ENCODE peak calls at places on chromosomes 6 and 20, in nine cellular contexts. One of them, this sample, is unnamed.

GRCh38 chr6:11085758-11086435 is 7.7 kb upstream of the SMIM13 start:
- DNase-seq in neuronal stem cell: no peak
- DNase-seq in activated CD8-positive, alpha-beta T cell treated with anti-CD3 and anti-CD28 coated beads for 36 hours: no peak
- DNase-seq in AML-193: no peak
- DNase-seq in GM13976: no peak
- DNase-seq in AG08395: peak
- DNase-seq in fibroblast of mammary gland: no peak
- DNase-seq in HFFc6: peak
- DNase-seq in neural progenitor cell: no peak
- DNase-seq in this sample: no peak

GRCh38 chr20:63520939-63521601 is 505 bp downstream of the PPDPF start:
- DNase-seq in neuronal stem cell: peak
- DNase-seq in activated CD8-positive, alpha-beta T cell treated with anti-CD3 and anti-CD28 coated beads for 36 hours: peak
- DNase-seq in AML-193: peak
- DNase-seq in GM13976: peak
- DNase-seq in AG08395: peak
- DNase-seq in fibroblast of mammary gland: peak
- DNase-seq in HFFc6: peak
- DNase-seq in neural progenitor cell: peak
- DNase-seq in this sample: peak

GRCh38 chr20:19936801-19937583 is 80.2 kb upstream of the NAA20 start:
- DNase-seq in neuronal stem cell: no peak
- DNase-seq in activated CD8-positive, alpha-beta T cell treated with anti-CD3 and anti-CD28 coated beads for 36 hours: peak
- DNase-seq in AML-193: no peak
- DNase-seq in GM13976: no peak
- DNase-seq in AG08395: no peak
- DNase-seq in fibroblast of mammary gland: no peak
- DNase-seq in HFFc6: no peak
- DNase-seq in neural progenitor cell: no peak
- DNase-seq in this sample: no peak

GRCh38 chr20:35443003-35443402 is 5.0 kb upstream of the GDF5 start:
- DNase-seq in neuronal stem cell: no peak
- DNase-seq in activated CD8-positive, alpha-beta T cell treated with anti-CD3 and anti-CD28 coated beads for 36 hours: no peak
- DNase-seq in AML-193: no peak
- DNase-seq in GM13976: no peak
- DNase-seq in AG08395: peak
- DNase-seq in fibroblast of mammary gland: peak
- DNase-seq in HFFc6: peak
- DNase-seq in neural progenitor cell: no peak
- DNase-seq in this sample: no peak

GRCh38 chr6:139742671-139743070 is 368.2 kb upstream of the CITED2 start:
- DNase-seq in neuronal stem cell: no peak
- DNase-seq in activated CD8-positive, alpha-beta T cell treated with anti-CD3 and anti-CD28 coated beads for 36 hours: no peak
- DNase-seq in AML-193: no peak
- DNase-seq in GM13976: no peak
- DNase-seq in AG08395: no peak
- DNase-seq in fibroblast of mammary gland: no peak
- DNase-seq in HFFc6: no peak
- DNase-seq in neural progenitor cell: no peak
- DNase-seq in this sample: peak

GRCh38 chr20:62618622-62619529 is 23.4 kb upstream of the SLCO4A1 start:
- DNase-seq in neuronal stem cell: no peak
- DNase-seq in activated CD8-positive, alpha-beta T cell treated with anti-CD3 and anti-CD28 coated beads for 36 hours: peak
- DNase-seq in AML-193: peak
- DNase-seq in GM13976: peak
- DNase-seq in AG08395: no peak
- DNase-seq in fibroblast of mammary gland: no peak
- DNase-seq in HFFc6: no peak
- DNase-seq in neural progenitor cell: peak
- DNase-seq in this sample: no peak

GRCh38 chr20:19974621-19975435 is 42.3 kb upstream of the NAA20 start:
- DNase-seq in neuronal stem cell: no peak
- DNase-seq in activated CD8-positive, alpha-beta T cell treated with anti-CD3 and anti-CD28 coated beads for 36 hours: no peak
- DNase-seq in AML-193: no peak
- DNase-seq in GM13976: no peak
- DNase-seq in AG08395: peak
- DNase-seq in fibroblast of mammary gland: peak
- DNase-seq in HFFc6: peak
- DNase-seq in neural progenitor cell: no peak
- DNase-seq in this sample: peak

GRCh38 chr6:158005626-158006180 is 24.0 kb downstream of the SYNJ2 start:
- DNase-seq in neuronal stem cell: no peak
- DNase-seq in activated CD8-positive, alpha-beta T cell treated with anti-CD3 and anti-CD28 coated beads for 36 hours: no peak
- DNase-seq in AML-193: no peak
- DNase-seq in GM13976: no peak
- DNase-seq in AG08395: no peak
- DNase-seq in fibroblast of mammary gland: no peak
- DNase-seq in HFFc6: no peak
- DNase-seq in neural progenitor cell: no peak
- DNase-seq in this sample: no peak

GRCh38 chr20:31570735-31571617 is 34.1 kb upstream of the ID1 start:
- DNase-seq in neuronal stem cell: no peak
- DNase-seq in activated CD8-positive, alpha-beta T cell treated with anti-CD3 and anti-CD28 coated beads for 36 hours: no peak
- DNase-seq in AML-193: no peak
- DNase-seq in GM13976: no peak
- DNase-seq in AG08395: peak
- DNase-seq in fibroblast of mammary gland: no peak
- DNase-seq in HFFc6: peak
- DNase-seq in neural progenitor cell: no peak
- DNase-seq in this sample: peak

GRCh38 chr20:45592574-45593189 is 13.6 kb upstream of the WFDC8 start:
- DNase-seq in neuronal stem cell: no peak
- DNase-seq in activated CD8-positive, alpha-beta T cell treated with anti-CD3 and anti-CD28 coated beads for 36 hours: peak
- DNase-seq in AML-193: peak
- DNase-seq in GM13976: peak
- DNase-seq in AG08395: peak
- DNase-seq in fibroblast of mammary gland: peak
- DNase-seq in HFFc6: peak
- DNase-seq in neural progenitor cell: peak
- DNase-seq in this sample: peak

GRCh38 chr20:878511-879307 is 37.4 kb downstream of the ANGPT4 start:
- DNase-seq in neuronal stem cell: peak
- DNase-seq in activated CD8-positive, alpha-beta T cell treated with anti-CD3 and anti-CD28 coated beads for 36 hours: peak
- DNase-seq in AML-193: no peak
- DNase-seq in GM13976: peak
- DNase-seq in AG08395: peak
- DNase-seq in fibroblast of mammary gland: peak
- DNase-seq in HFFc6: no peak
- DNase-seq in neural progenitor cell: peak
- DNase-seq in this sample: no peak

GRCh38 chr20:56957737-56958553 is 308.5 kb downstream of the BMP7 start:
- DNase-seq in neuronal stem cell: peak
- DNase-seq in activated CD8-positive, alpha-beta T cell treated with anti-CD3 and anti-CD28 coated beads for 36 hours: no peak
- DNase-seq in AML-193: no peak
- DNase-seq in GM13976: no peak
- DNase-seq in AG08395: peak
- DNase-seq in fibroblast of mammary gland: no peak
- DNase-seq in HFFc6: no peak
- DNase-seq in neural progenitor cell: peak
- DNase-seq in this sample: peak

GRCh38 chr6:40343318-40343886 is 243.8 kb downstream of the LRFN2 start:
- DNase-seq in neuronal stem cell: no peak
- DNase-seq in activated CD8-positive, alpha-beta T cell treated with anti-CD3 and anti-CD28 coated beads for 36 hours: no peak
- DNase-seq in AML-193: no peak
- DNase-seq in GM13976: no peak
- DNase-seq in AG08395: no peak
- DNase-seq in fibroblast of mammary gland: no peak
- DNase-seq in HFFc6: no peak
- DNase-seq in neural progenitor cell: no peak
- DNase-seq in this sample: no peak

GRCh38 chr6:8191629-8192028 is 89.3 kb upstream of the EEF1E1 start:
- DNase-seq in neuronal stem cell: no peak
- DNase-seq in activated CD8-positive, alpha-beta T cell treated with anti-CD3 and anti-CD28 coated beads for 36 hours: no peak
- DNase-seq in AML-193: no peak
- DNase-seq in GM13976: no peak
- DNase-seq in AG08395: no peak
- DNase-seq in fibroblast of mammary gland: no peak
- DNase-seq in HFFc6: no peak
- DNase-seq in neural progenitor cell: no peak
- DNase-seq in this sample: no peak

GRCh38 chr20:43988451-43988850 is 73.8 kb downstream of the TOX2 start:
- DNase-seq in neuronal stem cell: no peak
- DNase-seq in activated CD8-positive, alpha-beta T cell treated with anti-CD3 and anti-CD28 coated beads for 36 hours: peak
- DNase-seq in AML-193: no peak
- DNase-seq in GM13976: no peak
- DNase-seq in AG08395: no peak
- DNase-seq in fibroblast of mammary gland: peak
- DNase-seq in HFFc6: no peak
- DNase-seq in neural progenitor cell: no peak
- DNase-seq in this sample: no peak

GRCh38 chr6:127266892-127267741 is 453 bp downstream of the RNF146 start:
- DNase-seq in neuronal stem cell: peak
- DNase-seq in activated CD8-positive, alpha-beta T cell treated with anti-CD3 and anti-CD28 coated beads for 36 hours: peak
- DNase-seq in AML-193: peak
- DNase-seq in GM13976: peak
- DNase-seq in AG08395: peak
- DNase-seq in fibroblast of mammary gland: peak
- DNase-seq in HFFc6: peak
- DNase-seq in neural progenitor cell: peak
- DNase-seq in this sample: peak

GRCh38 chr6:7721654-7722053 is 4.2 kb upstream of the BMP6 start:
- DNase-seq in neuronal stem cell: no peak
- DNase-seq in activated CD8-positive, alpha-beta T cell treated with anti-CD3 and anti-CD28 coated beads for 36 hours: no peak
- DNase-seq in AML-193: peak
- DNase-seq in GM13976: peak
- DNase-seq in AG08395: no peak
- DNase-seq in fibroblast of mammary gland: peak
- DNase-seq in HFFc6: no peak
- DNase-seq in neural progenitor cell: no peak
- DNase-seq in this sample: peak

GRCh38 chr20:24048014-24048611 is 59.5 kb upstream of the GGTLC1 start:
- DNase-seq in neuronal stem cell: no peak
- DNase-seq in activated CD8-positive, alpha-beta T cell treated with anti-CD3 and anti-CD28 coated beads for 36 hours: no peak
- DNase-seq in AML-193: no peak
- DNase-seq in GM13976: no peak
- DNase-seq in AG08395: no peak
- DNase-seq in fibroblast of mammary gland: no peak
- DNase-seq in HFFc6: no peak
- DNase-seq in neural progenitor cell: no peak
- DNase-seq in this sample: peak

GRCh38 chr6:44915111-44915510 is 413.0 kb upstream of the RUNX2 start:
- DNase-seq in neuronal stem cell: no peak
- DNase-seq in activated CD8-positive, alpha-beta T cell treated with anti-CD3 and anti-CD28 coated beads for 36 hours: no peak
- DNase-seq in AML-193: no peak
- DNase-seq in GM13976: no peak
- DNase-seq in AG08395: no peak
- DNase-seq in fibroblast of mammary gland: no peak
- DNase-seq in HFFc6: no peak
- DNase-seq in neural progenitor cell: no peak
- DNase-seq in this sample: no peak

GRCh38 chr6:34696189-34696738 is 303 bp downstream of the ILRUN start:
- DNase-seq in neuronal stem cell: no peak
- DNase-seq in activated CD8-positive, alpha-beta T cell treated with anti-CD3 and anti-CD28 coated beads for 36 hours: no peak
- DNase-seq in AML-193: no peak
- DNase-seq in GM13976: peak
- DNase-seq in AG08395: peak
- DNase-seq in fibroblast of mammary gland: peak
- DNase-seq in HFFc6: peak
- DNase-seq in neural progenitor cell: no peak
- DNase-seq in this sample: peak

GRCh38 chr6:16698988-16699868 is 62.0 kb downstream of the ATXN1 start:
- DNase-seq in neuronal stem cell: no peak
- DNase-seq in activated CD8-positive, alpha-beta T cell treated with anti-CD3 and anti-CD28 coated beads for 36 hours: peak
- DNase-seq in AML-193: peak
- DNase-seq in GM13976: no peak
- DNase-seq in AG08395: no peak
- DNase-seq in fibroblast of mammary gland: peak
- DNase-seq in HFFc6: peak
- DNase-seq in neural progenitor cell: no peak
- DNase-seq in this sample: peak

GRCh38 chr20:56187791-56188190 is 60.7 kb upstream of the MC3R start:
- DNase-seq in neuronal stem cell: no peak
- DNase-seq in activated CD8-positive, alpha-beta T cell treated with anti-CD3 and anti-CD28 coated beads for 36 hours: no peak
- DNase-seq in AML-193: no peak
- DNase-seq in GM13976: no peak
- DNase-seq in AG08395: no peak
- DNase-seq in fibroblast of mammary gland: no peak
- DNase-seq in HFFc6: no peak
- DNase-seq in neural progenitor cell: peak
- DNase-seq in this sample: peak

GRCh38 chr6:24504642-24505586 is 10.1 kb downstream of the ALDH5A1 start:
- DNase-seq in neuronal stem cell: no peak
- DNase-seq in activated CD8-positive, alpha-beta T cell treated with anti-CD3 and anti-CD28 coated beads for 36 hours: no peak
- DNase-seq in AML-193: no peak
- DNase-seq in GM13976: no peak
- DNase-seq in AG08395: no peak
- DNase-seq in fibroblast of mammary gland: no peak
- DNase-seq in HFFc6: no peak
- DNase-seq in neural progenitor cell: no peak
- DNase-seq in this sample: no peak

GRCh38 chr6:21227486-21227885 is 366.1 kb upstream of the SOX4 start:
- DNase-seq in neuronal stem cell: no peak
- DNase-seq in activated CD8-positive, alpha-beta T cell treated with anti-CD3 and anti-CD28 coated beads for 36 hours: no peak
- DNase-seq in AML-193: no peak
- DNase-seq in GM13976: no peak
- DNase-seq in AG08395: peak
- DNase-seq in fibroblast of mammary gland: peak
- DNase-seq in HFFc6: peak
- DNase-seq in neural progenitor cell: no peak
- DNase-seq in this sample: no peak

GRCh38 chr6:168157272-168158007 is 78.4 kb upstream of the FRMD1 start:
- DNase-seq in neuronal stem cell: no peak
- DNase-seq in activated CD8-positive, alpha-beta T cell treated with anti-CD3 and anti-CD28 coated beads for 36 hours: no peak
- DNase-seq in AML-193: no peak
- DNase-seq in GM13976: no peak
- DNase-seq in AG08395: peak
- DNase-seq in fibroblast of mammary gland: peak
- DNase-seq in HFFc6: peak
- DNase-seq in neural progenitor cell: peak
- DNase-seq in this sample: peak

GRCh38 chr6:92132446-92132845 is 1286.9 kb downstream of the EPHA7 start:
- DNase-seq in neuronal stem cell: no peak
- DNase-seq in activated CD8-positive, alpha-beta T cell treated with anti-CD3 and anti-CD28 coated beads for 36 hours: no peak
- DNase-seq in AML-193: no peak
- DNase-seq in GM13976: no peak
- DNase-seq in AG08395: no peak
- DNase-seq in fibroblast of mammary gland: no peak
- DNase-seq in HFFc6: no peak
- DNase-seq in neural progenitor cell: no peak
- DNase-seq in this sample: no peak

GRCh38 chr6:2947424-2947823 is 23.9 kb downstream of the SERPINB6 start:
- DNase-seq in neuronal stem cell: no peak
- DNase-seq in activated CD8-positive, alpha-beta T cell treated with anti-CD3 and anti-CD28 coated beads for 36 hours: no peak
- DNase-seq in AML-193: no peak
- DNase-seq in GM13976: no peak
- DNase-seq in AG08395: no peak
- DNase-seq in fibroblast of mammary gland: no peak
- DNase-seq in HFFc6: no peak
- DNase-seq in neural progenitor cell: no peak
- DNase-seq in this sample: no peak

This sample was measured in DMS53.